ENCODE peak calls at places on chromosomes 11 and 22, in seven cellular contexts. One of them, this sample, is unnamed.

GRCh38 chr11:130629039-130629438 is 180.6 kb downstream of the ADAMTS15 start:
- DNase-seq in RWPE1: no peak
- DNase-seq in A172: no peak
- DNase-seq in CD4-positive, CD25-positive, alpha-beta regulatory T cell: no peak
- DNase-seq in activated T-helper 9 cell treated with anti-CD3 and anti-CD28 coated beads, Interleukin-2, amount 50 U/mL, for 16 hours: no peak
- DNase-seq in AG08395: no peak
- DNase-seq in cardiac fibroblast: no peak
- DNase-seq in this sample: no peak

GRCh38 chr11:1503708-1504104 is 17.1 kb upstream of the MOB2 start:
- DNase-seq in RWPE1: no peak
- DNase-seq in A172: no peak
- DNase-seq in CD4-positive, CD25-positive, alpha-beta regulatory T cell: no peak
- DNase-seq in activated T-helper 9 cell treated with anti-CD3 and anti-CD28 coated beads, Interleukin-2, amount 50 U/mL, for 16 hours: no peak
- DNase-seq in AG08395: no peak
- DNase-seq in cardiac fibroblast: no peak
- DNase-seq in this sample: no peak

GRCh38 chr11:12765428-12765827 is 91.2 kb downstream of the TEAD1 start:
- DNase-seq in RWPE1: no peak
- DNase-seq in A172: no peak
- DNase-seq in CD4-positive, CD25-positive, alpha-beta regulatory T cell: no peak
- DNase-seq in activated T-helper 9 cell treated with anti-CD3 and anti-CD28 coated beads, Interleukin-2, amount 50 U/mL, for 16 hours: no peak
- DNase-seq in AG08395: peak
- DNase-seq in cardiac fibroblast: no peak
- DNase-seq in this sample: no peak

GRCh38 chr11:45858751-45859398 is 11.6 kb downstream of the CRY2 start:
- DNase-seq in RWPE1: no peak
- DNase-seq in A172: no peak
- DNase-seq in CD4-positive, CD25-positive, alpha-beta regulatory T cell: no peak
- DNase-seq in activated T-helper 9 cell treated with anti-CD3 and anti-CD28 coated beads, Interleukin-2, amount 50 U/mL, for 16 hours: no peak
- DNase-seq in AG08395: no peak
- DNase-seq in cardiac fibroblast: no peak
- DNase-seq in this sample: no peak

GRCh38 chr11:69951821-69952590 is 126.1 kb upstream of the ANO1 start:
- DNase-seq in RWPE1: no peak
- DNase-seq in A172: no peak
- DNase-seq in CD4-positive, CD25-positive, alpha-beta regulatory T cell: no peak
- DNase-seq in activated T-helper 9 cell treated with anti-CD3 and anti-CD28 coated beads, Interleukin-2, amount 50 U/mL, for 16 hours: no peak
- DNase-seq in AG08395: no peak
- DNase-seq in cardiac fibroblast: no peak
- DNase-seq in this sample: no peak

GRCh38 chr11:60349990-60350389 is 22.9 kb downstream of the MS4A6E start:
- DNase-seq in RWPE1: no peak
- DNase-seq in A172: no peak
- DNase-seq in CD4-positive, CD25-positive, alpha-beta regulatory T cell: no peak
- DNase-seq in activated T-helper 9 cell treated with anti-CD3 and anti-CD28 coated beads, Interleukin-2, amount 50 U/mL, for 16 hours: no peak
- DNase-seq in AG08395: no peak
- DNase-seq in cardiac fibroblast: no peak
- DNase-seq in this sample: no peak

GRCh38 chr11:33997473-33998347 is 53.8 kb upstream of the CAPRIN1 start:
- DNase-seq in RWPE1: no peak
- DNase-seq in A172: peak
- DNase-seq in CD4-positive, CD25-positive, alpha-beta regulatory T cell: no peak
- DNase-seq in activated T-helper 9 cell treated with anti-CD3 and anti-CD28 coated beads, Interleukin-2, amount 50 U/mL, for 16 hours: no peak
- DNase-seq in AG08395: no peak
- DNase-seq in cardiac fibroblast: peak
- DNase-seq in this sample: no peak

GRCh38 chr11:71283960-71284359 is 31.6 kb upstream of the SHANK2 start:
- DNase-seq in RWPE1: peak
- DNase-seq in A172: no peak
- DNase-seq in CD4-positive, CD25-positive, alpha-beta regulatory T cell: no peak
- DNase-seq in activated T-helper 9 cell treated with anti-CD3 and anti-CD28 coated beads, Interleukin-2, amount 50 U/mL, for 16 hours: no peak
- DNase-seq in AG08395: no peak
- DNase-seq in cardiac fibroblast: no peak
- DNase-seq in this sample: no peak

GRCh38 chr22:43448048-43448447 is 36.2 kb downstream of the MPPED1 start:
- DNase-seq in RWPE1: no peak
- DNase-seq in A172: no peak
- DNase-seq in CD4-positive, CD25-positive, alpha-beta regulatory T cell: no peak
- DNase-seq in activated T-helper 9 cell treated with anti-CD3 and anti-CD28 coated beads, Interleukin-2, amount 50 U/mL, for 16 hours: no peak
- DNase-seq in AG08395: no peak
- DNase-seq in cardiac fibroblast: no peak
- DNase-seq in this sample: no peak

GRCh38 chr11:68969386-68969785 is 11.4 kb downstream of the MRGPRD start:
- DNase-seq in RWPE1: no peak
- DNase-seq in A172: no peak
- DNase-seq in CD4-positive, CD25-positive, alpha-beta regulatory T cell: no peak
- DNase-seq in activated T-helper 9 cell treated with anti-CD3 and anti-CD28 coated beads, Interleukin-2, amount 50 U/mL, for 16 hours: no peak
- DNase-seq in AG08395: no peak
- DNase-seq in cardiac fibroblast: no peak
- DNase-seq in this sample: no peak

GRCh38 chr11:36026315-36026968 is 82.6 kb downstream of the LDLRAD3 start:
- DNase-seq in RWPE1: no peak
- DNase-seq in A172: no peak
- DNase-seq in CD4-positive, CD25-positive, alpha-beta regulatory T cell: no peak
- DNase-seq in activated T-helper 9 cell treated with anti-CD3 and anti-CD28 coated beads, Interleukin-2, amount 50 U/mL, for 16 hours: no peak
- DNase-seq in AG08395: no peak
- DNase-seq in cardiac fibroblast: no peak
- DNase-seq in this sample: no peak

GRCh38 chr11:12674936-12675696 is 895 bp downstream of the TEAD1 start:
- DNase-seq in RWPE1: no peak
- DNase-seq in A172: no peak
- DNase-seq in CD4-positive, CD25-positive, alpha-beta regulatory T cell: no peak
- DNase-seq in activated T-helper 9 cell treated with anti-CD3 and anti-CD28 coated beads, Interleukin-2, amount 50 U/mL, for 16 hours: no peak
- DNase-seq in AG08395: no peak
- DNase-seq in cardiac fibroblast: peak
- DNase-seq in this sample: peak

GRCh38 chr11:62770778-62771143 is 435 bp upstream of the TAF6L start:
- DNase-seq in RWPE1: no peak
- DNase-seq in A172: no peak
- DNase-seq in CD4-positive, CD25-positive, alpha-beta regulatory T cell: no peak
- DNase-seq in activated T-helper 9 cell treated with anti-CD3 and anti-CD28 coated beads, Interleukin-2, amount 50 U/mL, for 16 hours: no peak
- DNase-seq in AG08395: peak
- DNase-seq in cardiac fibroblast: no peak
- DNase-seq in this sample: no peak

GRCh38 chr22:48783821-48784266 is 1043.8 kb downstream of the BRD1 start:
- DNase-seq in RWPE1: no peak
- DNase-seq in A172: no peak
- DNase-seq in CD4-positive, CD25-positive, alpha-beta regulatory T cell: no peak
- DNase-seq in activated T-helper 9 cell treated with anti-CD3 and anti-CD28 coated beads, Interleukin-2, amount 50 U/mL, for 16 hours: no peak
- DNase-seq in AG08395: no peak
- DNase-seq in cardiac fibroblast: no peak
- DNase-seq in this sample: no peak

GRCh38 chr22:41917906-41918791 is 3.3 kb upstream of the SHISA8 start:
- DNase-seq in RWPE1: peak
- DNase-seq in A172: peak
- DNase-seq in CD4-positive, CD25-positive, alpha-beta regulatory T cell: no peak
- DNase-seq in activated T-helper 9 cell treated with anti-CD3 and anti-CD28 coated beads, Interleukin-2, amount 50 U/mL, for 16 hours: no peak
- DNase-seq in AG08395: peak
- DNase-seq in cardiac fibroblast: peak
- DNase-seq in this sample: no peak

GRCh38 chr11:8403310-8403709 is 139.6 kb upstream of the LMO1 start:
- DNase-seq in RWPE1: no peak
- DNase-seq in A172: peak
- DNase-seq in CD4-positive, CD25-positive, alpha-beta regulatory T cell: no peak
- DNase-seq in activated T-helper 9 cell treated with anti-CD3 and anti-CD28 coated beads, Interleukin-2, amount 50 U/mL, for 16 hours: no peak
- DNase-seq in AG08395: no peak
- DNase-seq in cardiac fibroblast: peak
- DNase-seq in this sample: no peak

GRCh38 chr11:95229199-95230053 is 1.6 kb downstream of the SESN3 start:
- DNase-seq in RWPE1: no peak
- DNase-seq in A172: no peak
- DNase-seq in CD4-positive, CD25-positive, alpha-beta regulatory T cell: no peak
- DNase-seq in activated T-helper 9 cell treated with anti-CD3 and anti-CD28 coated beads, Interleukin-2, amount 50 U/mL, for 16 hours: no peak
- DNase-seq in AG08395: no peak
- DNase-seq in cardiac fibroblast: peak
- DNase-seq in this sample: no peak

This sample was measured in frontal cortex.